ENCODE peak calls at places on chromosomes 5 and 9, in six cellular contexts. L is Karpas-422; W is CD8-positive, alpha-beta memory T cell; O is OCI-LY7; G is adipocyte; I is naive thymus-derived CD4-positive, alpha-beta T cell. D is an unnamed sample.

GRCh38 chr5:59107692-59108091 is 524.8 kb downstream of the RAB3C start:
- DNase-seq in O (no peak), L (no peak), G (peak), I (no peak), W (no peak), D (no peak)

GRCh38 chr9:135224286-135224871 is 136.9 kb downstream of the OLFM1 start:
- DNase-seq in W (no peak), L (no peak), I (no peak), G (no peak), O (no peak), D (no peak)

GRCh38 chr9:135617538-135617900 is 21.8 kb downstream of the GLT6D1 start:
- DNase-seq in L (no peak), O (no peak), W (no peak), I (no peak), G (no peak), D (no peak)

GRCh38 chr5:35016179-35017056 is 31.3 kb downstream of the AGXT2 start:
- DNase-seq in W (no peak), I (no peak), O (no peak), G (no peak), L (no peak), D (no peak)

GRCh38 chr9:115966660-115967059 is 186.9 kb upstream of the PAPPA start:
- DNase-seq in L (no peak), W (no peak), O (no peak), G (no peak), I (no peak), D (no peak)

GRCh38 chr5:156121234-156121633 is 205.7 kb upstream of the SGCD start:
- DNase-seq in W (no peak), G (peak), I (no peak), O (no peak), L (no peak), D (peak)

GRCh38 chr5:39906146-39906545 is 481.4 kb upstream of the DAB2 start:
- DNase-seq in O (no peak), I (no peak), G (peak), L (no peak), W (no peak), D (peak)

GRCh38 chr5:65213921-65214525 is 267.7 kb downstream of the ADAMTS6 start:
- DNase-seq in W (no peak), L (no peak), I (no peak), O (peak), G (no peak), D (peak)

GRCh38 chr5:153659337-153659736 is 168.9 kb downstream of the GRIA1 start:
- DNase-seq in L (no peak), G (peak), O (no peak), I (no peak), W (no peak), D (peak)

GRCh38 chr9:91572811-91573210 is 149.2 kb upstream of the NFIL3 start:
- DNase-seq in O (no peak), G (no peak), W (no peak), I (no peak), L (peak), D (no peak)

GRCh38 chr5:60738461-60738860 is 38.5 kb upstream of the DEPDC1B start:
- DNase-seq in L (no peak), G (no peak), I (no peak), W (no peak), O (no peak), D (no peak)

GRCh38 chr9:123370108-123370507 is 14.1 kb downstream of the CRB2 start:
- DNase-seq in O (no peak), I (no peak), W (no peak), G (no peak), L (no peak), D (no peak)

GRCh38 chr5:143200781-143201398 is 202.6 kb downstream of the NR3C1 start:
- DNase-seq in W (no peak), L (no peak), O (no peak), I (no peak), G (peak), D (peak)

GRCh38 chr9:37302277-37302676 is 120.2 kb upstream of the GRHPR start:
- DNase-seq in L (peak), G (no peak), W (peak), O (peak), I (peak), D (peak)